ENCODE peak calls at places on chromosomes 11 and 22, in seven cellular contexts. One of them, this sample, is unnamed.

GRCh38 chr11:3166268-3167142 is 1.4 kb upstream of the OSBPL5 start:
- DNase-seq in cardiac fibroblast: no peak
- DNase-seq in neural crest cell: no peak
- DNase-seq in cardiac muscle cell: no peak
- DNase-seq in tibial nerve: peak; percentile 8
- DNase-seq in hepatocyte: no peak
- DNase-seq in HFF-Myc: no peak
- DNase-seq in this sample: no peak

GRCh38 chr22:28841111-28841510 is 40.7 kb upstream of the XBP1 start:
- DNase-seq in cardiac fibroblast: no peak
- DNase-seq in neural crest cell: no peak
- DNase-seq in cardiac muscle cell: no peak
- DNase-seq in tibial nerve: no peak
- DNase-seq in hepatocyte: no peak
- DNase-seq in HFF-Myc: no peak
- DNase-seq in this sample: no peak

GRCh38 chr11:61921446-61921845 is 4.1 kb upstream of the RAB3IL1 start:
- DNase-seq in cardiac fibroblast: no peak
- DNase-seq in neural crest cell: no peak
- DNase-seq in cardiac muscle cell: no peak
- DNase-seq in tibial nerve: no peak
- DNase-seq in hepatocyte: no peak
- DNase-seq in HFF-Myc: no peak
- DNase-seq in this sample: no peak

GRCh38 chr11:12280838-12281565 is 96.4 kb upstream of the PARVA start:
- DNase-seq in cardiac fibroblast: peak; percentile 53
- DNase-seq in neural crest cell: no peak
- DNase-seq in cardiac muscle cell: no peak
- DNase-seq in tibial nerve: no peak
- DNase-seq in hepatocyte: no peak
- DNase-seq in HFF-Myc: no peak
- DNase-seq in this sample: no peak

GRCh38 chr22:26610072-26610958 is 7.5 kb downstream of the CRYBB1 start:
- DNase-seq in cardiac fibroblast: peak; percentile 95
- DNase-seq in neural crest cell: no peak
- DNase-seq in cardiac muscle cell: peak; percentile 91
- DNase-seq in tibial nerve: no peak
- DNase-seq in hepatocyte: no peak
- DNase-seq in HFF-Myc: peak; percentile 87
- DNase-seq in this sample: no peak

GRCh38 chr11:17827006-17827405 is 92.4 kb downstream of the KCNC1 start:
- DNase-seq in cardiac fibroblast: no peak
- DNase-seq in neural crest cell: no peak
- DNase-seq in cardiac muscle cell: no peak
- DNase-seq in tibial nerve: no peak
- DNase-seq in hepatocyte: no peak
- DNase-seq in HFF-Myc: no peak
- DNase-seq in this sample: no peak

GRCh38 chr11:80163011-80163410 is 722.2 kb upstream of the TENM4 start:
- DNase-seq in cardiac fibroblast: peak; percentile 8
- DNase-seq in neural crest cell: no peak
- DNase-seq in cardiac muscle cell: peak; percentile 54
- DNase-seq in tibial nerve: no peak
- DNase-seq in hepatocyte: peak; percentile 70
- DNase-seq in HFF-Myc: no peak
- DNase-seq in this sample: no peak

GRCh38 chr11:102276302-102277182 is 40.7 kb upstream of the BIRC3 start:
- DNase-seq in cardiac fibroblast: no peak
- DNase-seq in neural crest cell: no peak
- DNase-seq in cardiac muscle cell: peak; percentile 53
- DNase-seq in tibial nerve: no peak
- DNase-seq in hepatocyte: peak; percentile 19
- DNase-seq in HFF-Myc: peak; percentile 42
- DNase-seq in this sample: no peak

GRCh38 chr11:105648762-105649161 is 38.9 kb downstream of the GRIA4 start:
- DNase-seq in cardiac fibroblast: no peak
- DNase-seq in neural crest cell: no peak
- DNase-seq in cardiac muscle cell: no peak
- DNase-seq in tibial nerve: no peak
- DNase-seq in hepatocyte: no peak
- DNase-seq in HFF-Myc: no peak
- DNase-seq in this sample: no peak

GRCh38 chr11:69209421-69209820 is 53.7 kb downstream of the SMIM38 start:
- DNase-seq in cardiac fibroblast: no peak
- DNase-seq in neural crest cell: no peak
- DNase-seq in cardiac muscle cell: no peak
- DNase-seq in tibial nerve: no peak
- DNase-seq in hepatocyte: no peak
- DNase-seq in HFF-Myc: no peak
- DNase-seq in this sample: no peak

GRCh38 chr11:111982019-111982464 is 43.2 kb upstream of the DLAT start:
- DNase-seq in cardiac fibroblast: peak; percentile 60
- DNase-seq in neural crest cell: no peak
- DNase-seq in cardiac muscle cell: peak; percentile 58
- DNase-seq in tibial nerve: peak; percentile 21
- DNase-seq in hepatocyte: peak; percentile 89
- DNase-seq in HFF-Myc: no peak
- DNase-seq in this sample: peak; percentile 62

GRCh38 chr11:86069408-86070086 is 663 bp upstream of the PICALM start:
- DNase-seq in cardiac fibroblast: peak; percentile 98
- DNase-seq in neural crest cell: no peak
- DNase-seq in cardiac muscle cell: peak; percentile 94
- DNase-seq in tibial nerve: no peak
- DNase-seq in hepatocyte: peak; percentile 73
- DNase-seq in HFF-Myc: peak; percentile 92
- DNase-seq in this sample: no peak

GRCh38 chr11:134544095-134544815 is 132.2 kb upstream of the B3GAT1 start:
- DNase-seq in cardiac fibroblast: no peak
- DNase-seq in neural crest cell: no peak
- DNase-seq in cardiac muscle cell: no peak
- DNase-seq in tibial nerve: no peak
- DNase-seq in hepatocyte: no peak
- DNase-seq in HFF-Myc: no peak
- DNase-seq in this sample: no peak

GRCh38 chr11:134541951-134542350 is 129.9 kb upstream of the B3GAT1 start:
- DNase-seq in cardiac fibroblast: no peak
- DNase-seq in neural crest cell: no peak
- DNase-seq in cardiac muscle cell: no peak
- DNase-seq in tibial nerve: no peak
- DNase-seq in hepatocyte: no peak
- DNase-seq in HFF-Myc: no peak
- DNase-seq in this sample: no peak

GRCh38 chr11:134542401-134543143 is 130.5 kb upstream of the B3GAT1 start:
- DNase-seq in cardiac fibroblast: no peak
- DNase-seq in neural crest cell: no peak
- DNase-seq in cardiac muscle cell: no peak
- DNase-seq in tibial nerve: no peak
- DNase-seq in hepatocyte: peak; percentile 63
- DNase-seq in HFF-Myc: no peak
- DNase-seq in this sample: no peak

GRCh38 chr11:134543144-134544044 is 131.4 kb upstream of the B3GAT1 start:
- DNase-seq in cardiac fibroblast: no peak
- DNase-seq in neural crest cell: no peak
- DNase-seq in cardiac muscle cell: no peak
- DNase-seq in tibial nerve: no peak
- DNase-seq in hepatocyte: no peak
- DNase-seq in HFF-Myc: no peak
- DNase-seq in this sample: no peak

DNA sequence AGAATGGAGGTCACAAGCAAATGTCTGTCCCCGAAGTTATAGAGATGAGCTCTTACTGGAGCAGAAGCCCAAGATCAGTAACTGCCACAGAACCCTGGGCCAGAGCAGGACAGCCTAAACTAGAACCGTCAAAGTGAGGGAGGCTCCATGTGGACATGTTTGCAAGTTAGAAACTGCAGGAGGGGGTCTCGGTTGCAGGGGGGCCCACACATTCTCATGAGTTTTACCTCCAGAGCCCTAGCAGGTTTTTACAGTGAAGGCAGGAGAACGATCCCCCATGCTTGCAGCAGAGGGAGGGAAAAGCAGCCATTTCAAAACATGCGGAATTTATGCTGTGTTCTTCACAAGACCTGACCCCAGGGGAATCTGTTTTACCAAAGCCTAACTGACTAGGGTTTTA is 133.5 kb upstream of the B3GAT1 start:
- DNase-seq in cardiac fibroblast: no peak
- DNase-seq in neural crest cell: no peak
- DNase-seq in cardiac muscle cell: no peak
- DNase-seq in tibial nerve: no peak
- DNase-seq in hepatocyte: no peak
- DNase-seq in HFF-Myc: no peak
- DNase-seq in this sample: no peak
- TF ChIP-seq CTCF in cardiac fibroblast: no peak
- TF ChIP-seq CTCF in neural crest cell: no peak
- TF ChIP-seq CTCF in cardiac muscle cell: no peak
- TF ChIP-seq CTCF in tibial nerve: no peak
- TF ChIP-seq CTCF in hepatocyte: no peak
- TF ChIP-seq CTCF in HFF-Myc: no peak
- TF ChIP-seq CTCF in this sample: no peak

GRCh38 chr22:23109441-23109978 is 32.3 kb downstream of the RSPH14 start:
- DNase-seq in cardiac fibroblast: no peak
- DNase-seq in neural crest cell: no peak
- DNase-seq in cardiac muscle cell: no peak
- DNase-seq in tibial nerve: no peak
- DNase-seq in hepatocyte: no peak
- DNase-seq in HFF-Myc: no peak
- DNase-seq in this sample: no peak
- TF ChIP-seq CTCF in cardiac fibroblast: no peak
- TF ChIP-seq CTCF in neural crest cell: no peak
- TF ChIP-seq CTCF in cardiac muscle cell: no peak
- TF ChIP-seq CTCF in tibial nerve: no peak
- TF ChIP-seq CTCF in hepatocyte: no peak
- TF ChIP-seq CTCF in HFF-Myc: no peak
- TF ChIP-seq CTCF in this sample: no peak

GRCh38 chr11:116073854-116074837 is 569.9 kb upstream of the CADM1 start:
- DNase-seq in cardiac fibroblast: peak; percentile 8
- DNase-seq in neural crest cell: peak; percentile 28
- DNase-seq in cardiac muscle cell: peak; percentile 12
- DNase-seq in tibial nerve: no peak
- DNase-seq in hepatocyte: peak; percentile 63
- DNase-seq in HFF-Myc: no peak
- DNase-seq in this sample: no peak

GRCh38 chr11:116079580-116079979 is 575.4 kb upstream of the CADM1 start:
- DNase-seq in cardiac fibroblast: no peak
- DNase-seq in neural crest cell: no peak
- DNase-seq in cardiac muscle cell: no peak
- DNase-seq in tibial nerve: no peak
- DNase-seq in hepatocyte: no peak
- DNase-seq in HFF-Myc: no peak
- DNase-seq in this sample: no peak

GRCh38 chr11:116082256-116082655 is 578.0 kb upstream of the CADM1 start:
- DNase-seq in cardiac fibroblast: no peak
- DNase-seq in neural crest cell: no peak
- DNase-seq in cardiac muscle cell: no peak
- DNase-seq in tibial nerve: no peak
- DNase-seq in hepatocyte: no peak
- DNase-seq in HFF-Myc: no peak
- DNase-seq in this sample: no peak

GRCh38 chr11:116077092-116077491 is 572.9 kb upstream of the CADM1 start:
- DNase-seq in cardiac fibroblast: no peak
- DNase-seq in neural crest cell: no peak
- DNase-seq in cardiac muscle cell: no peak
- DNase-seq in tibial nerve: no peak
- DNase-seq in hepatocyte: no peak
- DNase-seq in HFF-Myc: no peak
- DNase-seq in this sample: no peak

DNA sequence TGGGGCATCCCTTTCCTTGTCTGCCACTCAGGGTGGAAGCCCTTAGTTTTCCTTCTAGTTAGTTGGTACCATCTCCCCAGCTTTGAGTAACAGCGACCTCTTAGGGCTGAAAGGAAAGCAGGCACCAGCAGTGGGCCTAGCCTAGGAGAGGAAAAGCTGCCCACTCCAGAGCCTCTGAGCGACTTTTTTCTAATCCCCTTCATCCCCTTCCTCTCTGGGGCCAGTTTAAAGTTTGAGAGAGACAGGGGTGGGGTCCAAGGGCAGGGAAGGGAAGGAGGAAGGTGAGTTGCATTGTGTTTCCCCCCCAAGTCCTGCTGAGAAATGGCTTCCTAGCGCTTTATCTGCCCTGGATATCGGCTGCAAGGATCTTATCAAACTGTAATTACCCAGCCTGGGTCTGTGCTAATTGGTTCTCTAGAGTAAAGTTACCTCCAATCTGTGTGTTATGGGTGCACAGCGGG is 573.9 kb upstream of the CADM1 start:
- DNase-seq in cardiac fibroblast: no peak
- DNase-seq in neural crest cell: peak; percentile 22
- DNase-seq in cardiac muscle cell: no peak
- DNase-seq in tibial nerve: no peak
- DNase-seq in hepatocyte: peak; percentile 15
- DNase-seq in HFF-Myc: no peak
- DNase-seq in this sample: no peak
- TF ChIP-seq CTCF in cardiac fibroblast: no peak
- TF ChIP-seq CTCF in neural crest cell: peak; percentile 55
- TF ChIP-seq CTCF in cardiac muscle cell: peak; percentile 27
- TF ChIP-seq CTCF in tibial nerve: peak; percentile 9
- TF ChIP-seq CTCF in hepatocyte: peak; percentile 37
- TF ChIP-seq CTCF in HFF-Myc: no peak
- TF ChIP-seq CTCF in this sample: peak; percentile 61

GRCh38 chr22:25451480-25452114 is 112.9 kb upstream of the GRK3 start:
- DNase-seq in cardiac fibroblast: peak; percentile 32
- DNase-seq in neural crest cell: no peak
- DNase-seq in cardiac muscle cell: no peak
- DNase-seq in tibial nerve: no peak
- DNase-seq in hepatocyte: no peak
- DNase-seq in HFF-Myc: no peak
- DNase-seq in this sample: no peak

GRCh38 chr22:25453058-25453457 is 111.4 kb upstream of the GRK3 start:
- DNase-seq in cardiac fibroblast: no peak
- DNase-seq in neural crest cell: no peak
- DNase-seq in cardiac muscle cell: no peak
- DNase-seq in tibial nerve: no peak
- DNase-seq in hepatocyte: no peak
- DNase-seq in HFF-Myc: no peak
- DNase-seq in this sample: no peak

GRCh38 chr22:25452116-25452700 is 112.3 kb upstream of the GRK3 start:
- DNase-seq in cardiac fibroblast: peak; percentile 13
- DNase-seq in neural crest cell: no peak
- DNase-seq in cardiac muscle cell: peak; percentile 44
- DNase-seq in tibial nerve: no peak
- DNase-seq in hepatocyte: no peak
- DNase-seq in HFF-Myc: no peak
- DNase-seq in this sample: no peak

GRCh38 chr22:25449781-25450317 is 114.6 kb upstream of the GRK3 start:
- DNase-seq in cardiac fibroblast: peak; percentile 17
- DNase-seq in neural crest cell: no peak
- DNase-seq in cardiac muscle cell: no peak
- DNase-seq in tibial nerve: no peak
- DNase-seq in hepatocyte: no peak
- DNase-seq in HFF-Myc: no peak
- DNase-seq in this sample: no peak

DNA sequence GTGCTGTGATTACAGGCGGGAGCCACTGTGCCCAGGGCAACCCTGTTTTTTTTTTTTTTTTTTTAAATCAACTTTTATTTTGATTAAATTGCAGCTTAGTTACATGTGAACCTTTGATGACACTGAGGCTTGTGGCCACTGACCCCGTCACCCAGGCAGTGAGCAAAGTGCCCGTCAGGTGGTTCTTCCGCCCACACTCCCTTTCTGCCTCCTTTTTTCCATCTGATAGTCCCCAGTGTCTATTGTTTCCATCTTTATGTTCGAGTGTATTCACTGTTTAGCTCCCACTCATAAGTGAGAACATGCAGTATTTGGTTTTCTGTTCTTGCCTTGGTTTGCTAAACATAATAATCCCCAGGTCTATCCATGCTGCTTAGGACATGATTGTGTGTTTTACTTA is 110.9 kb upstream of the GRK3 start:
- DNase-seq in cardiac fibroblast: no peak
- DNase-seq in neural crest cell: no peak
- DNase-seq in cardiac muscle cell: no peak
- DNase-seq in tibial nerve: no peak
- DNase-seq in hepatocyte: no peak
- DNase-seq in HFF-Myc: no peak
- DNase-seq in this sample: no peak
- TF ChIP-seq CTCF in cardiac fibroblast: no peak
- TF ChIP-seq CTCF in neural crest cell: no peak
- TF ChIP-seq CTCF in cardiac muscle cell: no peak
- TF ChIP-seq CTCF in tibial nerve: no peak
- TF ChIP-seq CTCF in hepatocyte: no peak
- TF ChIP-seq CTCF in HFF-Myc: no peak
- TF ChIP-seq CTCF in this sample: no peak

This sample was measured in progenitor cell of endocrine pancreas.